ENCODE peak calls at places on chromosomes 12 and 14, in eight cellular contexts. M is left ventricle myocardium inferior; B is DND-41; S is Panc1; L is neural progenitor cell; X is cardiac muscle cell; G is brain microvascular endothelial cell; C is naive thymus-derived CD4-positive, alpha-beta T cell. P is an unnamed sample.

GRCh38 chr14:104787736-104788532 is 7.6 kb downstream of the AKT1 start:
- DNase-seq in B (no peak), C (no peak), L (no peak), S (no peak), M (peak), X (no peak), G (no peak), P (no peak)

GRCh38 chr12:103727638-103728037 is 113.4 kb downstream of the NT5DC3 start:
- DNase-seq in S (no peak), G (no peak), C (no peak), X (no peak), M (no peak), B (no peak), L (no peak), P (no peak)

GRCh38 chr14:75340921-75341320 is 62.3 kb downstream of the FOS start:
- DNase-seq in B (no peak), M (peak), S (no peak), G (no peak), L (no peak), X (peak), C (no peak), P (no peak)

GRCh38 chr12:57803317-57803893 is 15.1 kb downstream of the AVIL start:
- DNase-seq in B (peak), G (peak), C (peak), L (peak), X (peak), S (no peak), M (peak), P (no peak)

GRCh38 chr12:30696943-30697342 is 1.3 kb upstream of the IPO8 start:
- DNase-seq in X (no peak), G (no peak), M (no peak), S (no peak), B (no peak), L (no peak), C (no peak), P (no peak)

GRCh38 chr12:113203852-113204760 is 17.2 kb upstream of the TPCN1 start:
- DNase-seq in L (no peak), C (no peak), B (no peak), S (no peak), G (no peak), X (peak), M (no peak), P (no peak)

GRCh38 chr14:56482306-56482705 is 97.3 kb upstream of the TMEM260 start:
- DNase-seq in L (peak), G (peak), M (no peak), C (no peak), X (peak), B (peak), S (no peak), P (no peak)

GRCh38 chr14:82604819-82605218 is 1071.2 kb upstream of the SEL1L start:
- DNase-seq in C (no peak), M (no peak), X (no peak), S (no peak), G (no peak), L (no peak), B (no peak), P (no peak)

GRCh38 chr14:99715266-99716000 is 31.3 kb downstream of the CYP46A1 start:
- DNase-seq in B (no peak), L (no peak), G (no peak), X (no peak), M (no peak), S (no peak), C (no peak), P (no peak)

GRCh38 chr12:117058442-117059072 is 40.7 kb downstream of the TESC start:
- DNase-seq in S (no peak), M (no peak), L (no peak), X (no peak), C (no peak), B (no peak), G (no peak), P (no peak)
- H3K27ac ChIP-seq in S (no peak), M (peak), L (no peak), X (no peak), C (no peak), B (peak), G (no peak), P (no peak)

DNA sequence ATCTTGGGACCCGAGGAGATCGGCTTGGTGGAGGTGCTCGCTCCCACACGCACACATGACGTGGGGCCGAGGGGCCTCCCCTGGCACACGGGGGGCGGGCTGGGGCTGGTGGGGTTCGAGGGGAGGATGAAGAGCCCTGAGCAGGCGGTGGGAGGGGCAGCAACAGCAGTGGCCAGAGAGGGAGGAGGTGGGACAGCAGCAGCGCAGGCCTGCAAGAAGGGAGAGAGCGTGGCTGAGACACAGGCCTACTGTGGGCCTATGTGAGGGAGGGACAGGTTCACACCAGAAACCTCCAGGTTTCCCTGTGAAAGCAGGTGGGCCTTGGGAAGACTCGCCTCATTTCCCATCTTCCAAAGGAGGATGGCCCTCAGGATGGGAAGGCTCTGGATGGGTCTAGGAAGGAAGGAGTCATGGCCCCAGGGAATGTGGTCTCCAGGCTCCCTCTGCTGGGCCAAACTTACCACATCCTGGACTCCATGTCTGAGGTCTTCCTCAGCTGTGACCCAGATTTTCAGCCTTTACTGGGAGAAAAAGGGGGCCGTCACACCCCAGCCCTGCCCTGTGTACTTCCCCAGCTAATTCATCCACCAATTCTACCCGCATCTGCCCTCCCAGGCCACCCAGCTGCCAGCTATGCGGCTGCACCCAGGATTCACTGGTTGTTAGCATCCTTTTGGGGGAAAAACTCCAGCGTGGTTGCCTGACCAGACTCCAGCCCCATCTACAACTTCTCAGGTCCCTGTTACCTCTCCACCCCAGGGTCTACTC is 2.8 kb downstream of the PIANP start:
- DNase-seq in C (no peak), M (no peak), B (peak), G (peak), S (no peak), X (peak), L (peak), P (no peak)
- H3K27ac ChIP-seq in C (no peak), M (no peak), B (no peak), G (no peak), S (no peak), X (no peak), L (no peak), P (no peak)

GRCh38 chr14:35366521-35366976 is 38.0 kb downstream of the NFKBIA start:
- DNase-seq in S (no peak), M (no peak), C (no peak), L (no peak), B (no peak), G (no peak), X (no peak), P (no peak)
- H3K27ac ChIP-seq in S (peak), M (no peak), C (no peak), L (no peak), B (no peak), G (peak), X (peak), P (no peak)

GRCh38 chr14:102183922-102184677 is 44.4 kb downstream of the WDR20 start:
- DNase-seq in X (no peak), L (peak), G (no peak), S (no peak), C (no peak), M (no peak), B (no peak), P (no peak)

GRCh38 chr14:102182901-102183619 is 43.4 kb downstream of the WDR20 start:
- DNase-seq in G (peak), M (no peak), B (no peak), X (peak), S (no peak), L (no peak), C (no peak), P (no peak)

GRCh38 chr14:102185360-102185759 is 45.7 kb downstream of the WDR20 start:
- DNase-seq in S (no peak), C (no peak), M (no peak), B (no peak), G (no peak), X (no peak), L (no peak), P (no peak)

GRCh38 chr14:102187044-102187443 is 47.3 kb downstream of the WDR20 start:
- DNase-seq in S (no peak), M (no peak), C (no peak), L (no peak), G (peak), B (no peak), X (peak), P (peak)

GRCh38 chr14:102184678-102185040 is 45.0 kb downstream of the WDR20 start:
- DNase-seq in X (no peak), C (no peak), G (no peak), B (no peak), S (no peak), L (peak), M (no peak), P (no peak)
- H3K27ac ChIP-seq in X (no peak), C (no peak), G (no peak), B (no peak), S (no peak), L (no peak), M (no peak), P (no peak)

DNA sequence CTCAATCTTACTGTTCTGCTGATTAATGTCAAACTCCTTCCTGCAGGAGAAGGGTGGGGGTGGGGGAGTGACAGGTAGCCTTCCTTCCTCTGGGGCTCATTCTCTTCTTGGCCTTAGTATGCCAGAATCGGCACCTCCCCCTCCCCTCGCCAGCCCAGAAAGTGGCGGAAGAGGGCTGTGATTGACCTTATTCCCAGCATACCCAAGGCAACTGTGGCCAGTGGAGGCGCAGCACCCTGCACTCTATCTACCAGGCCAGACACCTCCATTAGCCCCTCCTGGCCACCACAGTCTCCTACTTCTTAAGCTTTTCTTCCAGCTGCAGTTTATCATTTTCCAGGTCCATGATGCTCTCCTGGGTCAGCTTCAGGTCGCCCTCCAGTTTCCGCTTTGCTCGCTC is 15.5 kb downstream of the MYH6 start:
- DNase-seq in C (no peak), S (no peak), B (no peak), X (no peak), L (no peak), G (no peak), M (no peak), P (no peak)
- H3K27ac ChIP-seq in C (no peak), S (no peak), B (no peak), X (peak), L (no peak), G (no peak), M (peak), P (no peak)

GRCh38 chr12:43760396-43760795 is 1.6 kb downstream of the IRAK4 start:
- DNase-seq in S (no peak), G (no peak), B (no peak), X (no peak), L (no peak), C (no peak), M (no peak), P (no peak)

GRCh38 chr12:43763769-43764168 is 5.0 kb downstream of the IRAK4 start:
- DNase-seq in C (no peak), G (no peak), B (no peak), M (no peak), L (no peak), S (no peak), X (no peak), P (no peak)

GRCh38 chr12:43764528-43764927 is 5.8 kb downstream of the IRAK4 start:
- DNase-seq in S (no peak), B (no peak), C (no peak), G (no peak), M (no peak), L (no peak), X (no peak), P (no peak)

GRCh38 chr12:43761535-43761934 is 2.8 kb downstream of the IRAK4 start:
- DNase-seq in M (no peak), S (no peak), B (no peak), L (no peak), X (no peak), C (no peak), G (no peak), P (no peak)

DNA sequence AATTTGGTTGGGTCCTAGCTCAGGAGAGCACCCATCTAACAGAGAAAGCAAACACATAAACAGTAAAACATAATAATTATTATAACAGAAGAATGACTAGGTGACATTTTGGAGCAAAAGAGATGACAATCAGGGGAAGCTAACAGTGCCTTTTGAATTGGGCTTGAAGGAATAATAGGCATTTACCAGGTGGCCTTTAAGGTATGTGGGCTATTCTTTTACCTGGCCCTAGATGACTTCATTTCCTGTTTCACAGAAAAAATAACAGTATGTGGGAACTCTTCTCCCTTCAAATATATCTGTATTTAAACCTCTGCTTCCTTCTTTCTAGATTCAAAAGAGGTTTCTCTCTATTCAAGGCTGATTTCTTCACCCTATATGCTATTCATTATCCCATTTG is 3.8 kb downstream of the IRAK4 start:
- DNase-seq in S (no peak), C (no peak), M (no peak), X (no peak), B (no peak), L (no peak), G (no peak), P (no peak)
- H3K27ac ChIP-seq in S (no peak), C (no peak), M (no peak), X (no peak), B (no peak), L (no peak), G (no peak), P (peak)

DNA sequence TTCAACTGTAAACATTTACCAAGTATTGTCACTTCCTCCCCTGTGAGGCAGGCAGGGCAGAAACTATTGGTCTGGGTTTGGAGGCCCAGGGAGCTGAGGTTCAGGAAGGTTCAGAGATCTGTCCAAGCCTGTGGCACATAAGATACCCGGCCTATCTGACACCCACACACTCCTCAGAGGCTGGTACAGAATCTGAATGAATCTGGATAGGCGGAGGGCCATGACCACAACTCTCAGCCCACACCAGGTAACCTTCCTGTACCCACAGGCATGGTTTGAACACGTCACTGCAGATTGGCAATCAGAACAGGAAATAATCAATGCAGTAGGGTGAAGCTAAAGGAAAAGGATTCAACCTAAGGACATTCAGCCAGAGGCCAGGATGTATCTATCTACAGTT is 92.8 kb upstream of the TMCC3 start:
- DNase-seq in S (no peak), X (no peak), C (no peak), M (no peak), G (no peak), L (no peak), B (no peak), P (no peak)
- H3K27ac ChIP-seq in S (no peak), X (no peak), C (no peak), M (no peak), G (no peak), L (no peak), B (no peak), P (no peak)

GRCh38 chr14:89342049-89342448 is 75.0 kb downstream of the FOXN3 start:
- DNase-seq in L (no peak), X (no peak), B (no peak), G (no peak), C (no peak), S (no peak), M (no peak), P (no peak)
- H3K27ac ChIP-seq in L (peak), X (no peak), B (no peak), G (no peak), C (no peak), S (no peak), M (no peak), P (no peak)

P was measured in epithelial cell of prostate.